ENCODE peak calls at places on chromosomes 7 and 10, in five cellular contexts. I is astrocyte; M is fibroblast of lung; Y is NT2/D1; B is naive thymus-derived CD4-positive, alpha-beta T cell. U is an unnamed sample. For H3K4me1 and H3K9me3, the result is how much of the 10 kb centered on the place peaks cover.

GRCh38 chr10:23284155-23284554 is 60.4 kb downstream of the C10orf67 start:
- DNase-seq in I (no peak), B (no peak), M (no peak), Y (no peak), U (no peak)

GRCh38 chr10:11434323-11434722 is 177.1 kb downstream of the USP6NL start:
- DNase-seq in M (no peak), I (no peak), B (no peak), Y (no peak), U (peak)

GRCh38 chr10:87670591-87670990 is 10.9 kb downstream of the PAPSS2 start:
- DNase-seq in Y (no peak), I (no peak), B (no peak), M (peak), U (no peak)

GRCh38 chr7:111954474-111955311 is 251.5 kb downstream of the DOCK4 start:
- DNase-seq in Y (no peak), B (no peak), M (no peak), I (no peak), U (no peak)

GRCh38 chr10:43817368-43817767 is 168.7 kb upstream of the ZNF32 start:
- DNase-seq in M (peak), B (no peak), Y (no peak), I (peak), U (no peak)

GRCh38 chr10:58508316-58508715 is 4.4 kb upstream of the BICC1 start:
- DNase-seq in M (peak), I (peak), B (no peak), Y (no peak), U (no peak)

GRCh38 chr7:90570373-90570959 is 25.7 kb upstream of the CDK14 start:
- DNase-seq in B (no peak), Y (no peak), M (no peak), I (no peak), U (no peak)

GRCh38 chr7:32785365-32785764 is 106.2 kb downstream of the KBTBD2 start:
- DNase-seq in M (no peak), B (no peak), I (no peak), Y (no peak), U (no peak)

GRCh38 chr10:60778978-60779668 is 845 bp downstream of the CDK1 start:
- DNase-seq in Y (no peak), B (peak), M (peak), I (no peak), U (no peak)

GRCh38 chr7:318476-319266 is 28.7 kb downstream of the FOXL3 start:
- DNase-seq in Y (no peak), I (no peak), B (no peak), M (no peak), U (no peak)

GRCh38 chr10:124624875-124625274 is 119.3 kb downstream of the FAM53B start:
- DNase-seq in Y (no peak), I (no peak), B (no peak), M (no peak), U (no peak)

GRCh38 chr10:51224610-51225230 is 150.4 kb downstream of the PRKG1 start:
- DNase-seq in I (peak), M (peak), B (no peak), Y (no peak), U (no peak)

GRCh38 chr10:88150338-88150737 is 286.9 kb downstream of the PTEN start:
- DNase-seq in I (peak), B (no peak), M (peak), Y (no peak), U (no peak)

GRCh38 chr7:116999316-116999715 is 46.0 kb downstream of the ST7 start:
- DNase-seq in B (no peak), Y (no peak), I (no peak), M (peak), U (no peak)

GRCh38 chr10:11449761-11450160 is 161.7 kb downstream of the USP6NL start:
- DNase-seq in M (no peak), B (no peak), Y (no peak), I (no peak), U (peak)

GRCh38 chr7:155763721-155764431 is 48.4 kb downstream of the SHH start:
- DNase-seq in B (peak), M (peak), I (peak), Y (no peak), U (no peak)

GRCh38 chr10:114064151-114065045 is 20.7 kb downstream of the ADRB1 start:
- DNase-seq in I (no peak), M (no peak), Y (no peak), B (no peak), U (no peak)

GRCh38 chr7:25694690-25695089 is 457.3 kb upstream of the NFE2L3 start:
- DNase-seq in B (no peak), I (no peak), Y (no peak), M (no peak), U (no peak)

GRCh38 chr7:12244129-12244528 is 33.0 kb downstream of the TMEM106B start:
- DNase-seq in B (no peak), Y (peak), M (peak), I (no peak), U (peak)

GRCh38 chr7:155011081-155011480 is 8.2 kb upstream of the PAXIP1 start:
- DNase-seq in M (no peak), Y (no peak), B (no peak), I (no peak), U (no peak)

DNA sequence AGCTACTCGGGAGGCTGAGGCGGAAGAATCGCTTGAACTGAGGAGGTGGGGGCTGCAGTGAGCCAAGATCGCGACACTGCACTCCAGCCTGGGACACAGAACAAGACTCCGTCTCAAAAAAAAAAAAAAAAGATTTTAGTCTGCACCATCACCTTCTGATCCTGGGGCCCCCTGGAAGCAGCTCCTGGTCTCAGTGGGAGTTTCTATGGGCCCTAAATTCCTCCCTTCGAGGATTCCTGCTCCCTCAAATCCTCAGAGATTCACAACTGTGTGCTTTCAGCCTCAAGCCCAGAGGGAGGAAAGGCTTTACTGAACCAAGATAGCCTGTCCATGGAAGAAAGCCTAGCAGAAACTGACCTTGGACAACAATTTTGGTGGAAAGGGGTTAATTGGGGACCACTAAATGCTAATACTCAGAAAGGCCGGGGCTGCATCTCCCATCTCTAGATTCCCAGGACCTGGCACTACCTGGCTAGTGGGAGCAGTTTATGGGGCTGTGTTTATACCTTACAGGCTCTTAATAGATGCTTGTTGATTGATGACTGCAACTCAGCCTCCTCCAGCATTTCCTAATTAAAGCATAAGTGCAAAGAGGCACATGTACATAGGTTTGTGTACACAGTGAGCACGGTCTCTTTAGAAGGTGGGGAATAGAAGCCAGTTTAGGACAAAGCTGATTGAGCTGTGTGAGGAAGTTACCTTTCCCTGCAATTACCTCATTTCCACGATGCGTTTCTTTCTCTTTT is 9.2 kb upstream of the FGFR2 start:
- DNase-seq in Y (no peak), I (no peak), M (no peak), B (no peak), U (no peak)
- H3K4me1 ChIP-seq in Y (under half), I (under half), M (under half), B (under half), U (under half)

GRCh38 chr7:157828881-157829280 is 492.1 kb downstream of the DNAJB6 start:
- DNase-seq in B (no peak), M (no peak), I (no peak), Y (no peak), U (no peak)

GRCh38 chr7:157827863-157828160 is 491.0 kb downstream of the DNAJB6 start:
- DNase-seq in Y (no peak), M (no peak), I (no peak), B (no peak), U (no peak)

GRCh38 chr7:157829491-157829890 is 492.7 kb downstream of the DNAJB6 start:
- DNase-seq in M (no peak), Y (no peak), I (no peak), B (no peak), U (no peak)

GRCh38 chr7:157827045-157827862 is 490.4 kb downstream of the DNAJB6 start:
- DNase-seq in M (no peak), I (no peak), Y (no peak), B (peak), U (no peak)

GRCh38 chr7:157828190-157828589 is 491.4 kb downstream of the DNAJB6 start:
- DNase-seq in B (no peak), M (no peak), Y (no peak), I (no peak), U (no peak)
- H3K9me3 ChIP-seq in B (under half), M (under half), Y (under half), I (under half), U (under half)

GRCh38 chr7:30775992-30776391 is 4.8 kb downstream of the MINDY4 start:
- DNase-seq in I (no peak), B (no peak), Y (no peak), M (no peak), U (no peak)
- H3K4me1 ChIP-seq in I (under half), B (under half), Y (under half), M (under half), U (under half)

DNA sequence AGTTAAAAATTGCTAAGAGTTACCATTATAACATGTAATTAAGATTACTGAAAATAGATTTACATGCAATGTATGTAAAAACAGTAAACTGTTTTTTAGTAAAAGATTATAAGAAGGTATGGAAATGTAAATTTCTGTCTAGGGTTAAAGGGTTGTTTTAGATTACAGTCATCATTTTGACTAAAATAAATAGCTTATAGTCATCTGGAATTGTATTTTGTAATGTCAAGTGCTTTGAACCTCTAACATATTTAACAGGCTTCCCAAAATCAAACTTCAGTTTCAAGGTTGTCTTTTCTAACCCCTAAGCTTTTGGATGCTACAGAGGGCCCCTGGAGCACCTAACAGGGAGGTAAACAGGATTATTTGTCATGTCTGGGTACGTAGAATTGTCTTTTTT is 35.0 kb upstream of the ZNF746 start:
- DNase-seq in M (no peak), I (no peak), B (no peak), Y (no peak), U (no peak)
- H3K9me3 ChIP-seq in M (under half), I (under half), B (under half), Y (half or more), U (under half)

DNA sequence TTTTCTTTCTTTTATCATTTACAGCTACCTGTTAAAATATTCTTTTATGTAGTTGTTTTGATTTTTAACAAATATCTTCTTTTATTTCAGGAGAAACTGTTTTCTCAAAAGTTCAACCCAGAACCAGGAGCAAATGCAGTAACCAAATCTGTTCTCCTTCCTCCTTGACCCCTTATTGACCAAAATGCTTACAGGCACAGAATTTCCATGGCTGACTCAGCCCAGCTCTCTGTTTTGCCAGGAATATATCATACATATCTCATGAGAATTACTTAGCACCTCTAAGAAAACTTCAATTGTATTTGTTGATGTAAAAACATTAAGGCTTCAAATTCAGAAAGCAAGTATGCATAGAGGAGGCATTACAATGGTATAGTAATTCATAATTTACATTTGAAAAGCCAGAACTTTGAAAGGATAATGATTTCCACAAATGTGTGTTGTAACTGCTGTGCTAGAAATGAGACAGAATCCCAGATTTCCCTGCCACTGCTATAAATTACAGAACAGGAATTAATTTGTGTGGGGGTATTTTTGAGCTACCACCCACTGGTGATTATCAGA is 2.2 kb downstream of the GSAP start:
- DNase-seq in I (peak), Y (no peak), M (peak), B (no peak), U (peak)
- H3K4me1 ChIP-seq in I (under half), Y (under half), M (under half), B (under half), U (under half)

GRCh38 chr7:45174328-45174610 is 16.7 kb downstream of the RAMP3 start:
- DNase-seq in Y (no peak), M (no peak), I (no peak), B (no peak), U (no peak)

GRCh38 chr7:45176091-45176490 is 18.5 kb downstream of the RAMP3 start:
- DNase-seq in M (no peak), B (no peak), Y (no peak), I (no peak), U (no peak)

GRCh38 chr7:45173596-45174327 is 16.2 kb downstream of the RAMP3 start:
- DNase-seq in Y (no peak), B (no peak), I (no peak), M (no peak), U (no peak)

GRCh38 chr7:45176886-45177731 is 19.5 kb downstream of the RAMP3 start:
- DNase-seq in I (no peak), Y (no peak), M (no peak), B (no peak), U (no peak)

DNA sequence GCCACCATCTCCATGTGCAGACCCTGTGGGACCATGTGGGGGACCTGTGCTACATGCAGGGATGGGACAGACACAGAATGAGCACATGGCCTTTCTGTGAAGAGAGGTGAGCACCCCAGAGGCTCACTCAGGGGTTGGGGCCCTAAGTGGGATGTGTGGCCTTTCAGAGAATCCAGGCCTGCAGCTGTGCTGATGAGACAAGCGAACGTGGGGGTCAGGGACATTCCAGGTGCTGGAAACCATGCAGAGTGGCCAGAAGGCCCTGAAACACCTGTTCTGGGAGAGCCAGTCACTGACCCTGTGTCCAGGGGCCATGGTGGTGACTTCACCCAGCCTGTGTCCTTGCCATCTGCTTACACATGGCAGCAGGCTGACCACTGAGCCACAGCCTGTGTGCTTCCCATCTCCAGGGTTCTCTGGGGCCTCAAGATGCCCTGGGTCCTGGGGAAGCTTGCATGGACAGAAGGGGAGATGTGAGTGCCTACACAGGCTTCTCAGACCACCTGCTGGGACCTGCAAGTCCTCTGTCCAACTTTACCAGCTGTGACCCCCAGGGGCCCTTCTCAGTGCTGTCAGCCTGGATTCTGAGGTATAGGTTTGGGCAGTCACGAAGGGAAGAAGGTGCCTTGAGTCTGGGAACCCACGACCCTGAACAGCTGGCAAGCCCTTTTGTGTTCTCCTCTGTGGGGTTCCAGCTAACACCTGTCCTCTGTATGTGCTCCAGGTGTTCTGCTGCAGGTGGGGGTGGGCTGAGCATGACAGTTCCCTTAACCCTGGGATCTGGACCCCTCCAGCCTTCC is 17.6 kb downstream of the RAMP3 start:
- DNase-seq in Y (no peak), B (no peak), I (no peak), M (no peak), U (no peak)
- H3K9me3 ChIP-seq in Y (under half), B (under half), I (under half), M (under half), U (under half)

GRCh38 chr10:102621418-102622325 is 22.6 kb upstream of the TRIM8 start:
- DNase-seq in M (peak), I (peak), B (no peak), Y (no peak), U (no peak)

GRCh38 chr10:102617816-102618215 is 26.5 kb upstream of the TRIM8 start:
- DNase-seq in M (no peak), B (no peak), Y (no peak), I (no peak), U (no peak)

GRCh38 chr10:102619281-102619981 is 24.8 kb upstream of the TRIM8 start:
- DNase-seq in I (no peak), M (no peak), B (no peak), Y (no peak), U (no peak)

GRCh38 chr10:102620615-102621417 is 23.5 kb upstream of the TRIM8 start:
- DNase-seq in B (no peak), Y (no peak), I (no peak), M (peak), U (no peak)

GRCh38 chr10:102620138-102620591 is 24.1 kb upstream of the TRIM8 start:
- DNase-seq in Y (no peak), M (no peak), B (no peak), I (no peak), U (no peak)
- H3K4me1 ChIP-seq in Y (under half), M (under half), B (under half), I (under half), U (under half)

GRCh38 chr7:157936976-157937375 is 600.2 kb downstream of the DNAJB6 start:
- DNase-seq in B (no peak), Y (no peak), M (no peak), I (no peak), U (no peak)
- H3K9me3 ChIP-seq in B (under half), Y (under half), M (under half), I (under half), U (under half)

GRCh38 chr7:130960208-130960988 is 226.4 kb upstream of the KLF14 start:
- DNase-seq in M (peak), I (peak), B (peak), Y (no peak), U (peak)
- H3K4me1 ChIP-seq in M (under half), I (half or more), B (half or more), Y (under half), U (under half)

U was measured in HAP-1.